ENCODE peak calls at places on chromosome 12, in four cellular contexts. Z, D, K and C are unnamed samples.

GRCh38 chr12:14281539-14281938 is 83.9 kb upstream of the ATF7IP start:
- DNase-seq in Z (no peak), D (no peak), K (no peak), C (no peak)

GRCh38 chr12:122018457-122018856 is 3.2 kb upstream of the BCL7A start:
- DNase-seq in Z (no peak), D (no peak), K (no peak), C (no peak)

GRCh38 chr12:41289461-41289860 is 101.3 kb downstream of the PDZRN4 start:
- DNase-seq in Z (no peak), D (no peak), K (no peak), C (no peak)

GRCh38 chr12:6861391-6861790 is 5.9 kb upstream of the TPI1 start:
- DNase-seq in Z (no peak), D (no peak), K (no peak), C (no peak)

GRCh38 chr12:100427078-100427477 is 46.6 kb upstream of the NR1H4 start:
- DNase-seq in Z (peak; percentile 14), D (peak; percentile 44), K (no peak), C (peak; percentile 69)

GRCh38 chr12:17381211-17381610 is 708.8 kb downstream of the RERGL start:
- DNase-seq in Z (no peak), D (no peak), K (no peak), C (no peak)

GRCh38 chr12:119642986-119643385 is 24.9 kb upstream of the PRKAB1 start:
- DNase-seq in Z (no peak), D (no peak), K (no peak), C (no peak)

GRCh38 chr12:116133609-116134214 is 143.8 kb downstream of the MED13L start:
- DNase-seq in Z (no peak), D (no peak), K (no peak), C (no peak)

GRCh38 chr12:114683709-114684097 is 272 bp downstream of the TBX3 start:
- DNase-seq in Z (no peak), D (no peak), K (no peak), C (no peak)

DNA sequence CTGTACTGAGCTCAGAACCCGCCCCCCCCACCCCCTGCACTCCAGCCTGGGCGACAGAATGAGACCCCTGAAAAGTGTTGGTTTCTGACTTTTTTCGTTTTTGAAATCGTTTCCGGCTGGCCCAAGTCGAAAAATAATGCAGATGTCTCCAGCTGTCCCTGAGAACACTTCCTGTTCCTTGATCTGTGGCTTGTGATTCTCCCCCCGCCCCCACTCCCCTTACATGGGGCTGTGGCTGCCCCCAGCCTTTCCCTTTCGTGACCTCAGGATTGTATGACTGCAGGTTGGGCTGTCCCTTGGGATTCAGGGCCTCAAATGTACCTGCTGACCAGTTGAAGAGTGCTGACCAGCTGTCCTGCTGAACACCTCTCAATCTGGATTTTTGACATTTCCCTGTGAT is 34.1 kb downstream of the NOC4L start:
- DNase-seq in Z (no peak), D (no peak), K (peak; percentile 60), C (no peak)
- H3K4me3 ChIP-seq in Z (no peak overlapping the region), D (no peak overlapping the region), K (no peak overlapping the region), C (no peak overlapping the region)

DNA sequence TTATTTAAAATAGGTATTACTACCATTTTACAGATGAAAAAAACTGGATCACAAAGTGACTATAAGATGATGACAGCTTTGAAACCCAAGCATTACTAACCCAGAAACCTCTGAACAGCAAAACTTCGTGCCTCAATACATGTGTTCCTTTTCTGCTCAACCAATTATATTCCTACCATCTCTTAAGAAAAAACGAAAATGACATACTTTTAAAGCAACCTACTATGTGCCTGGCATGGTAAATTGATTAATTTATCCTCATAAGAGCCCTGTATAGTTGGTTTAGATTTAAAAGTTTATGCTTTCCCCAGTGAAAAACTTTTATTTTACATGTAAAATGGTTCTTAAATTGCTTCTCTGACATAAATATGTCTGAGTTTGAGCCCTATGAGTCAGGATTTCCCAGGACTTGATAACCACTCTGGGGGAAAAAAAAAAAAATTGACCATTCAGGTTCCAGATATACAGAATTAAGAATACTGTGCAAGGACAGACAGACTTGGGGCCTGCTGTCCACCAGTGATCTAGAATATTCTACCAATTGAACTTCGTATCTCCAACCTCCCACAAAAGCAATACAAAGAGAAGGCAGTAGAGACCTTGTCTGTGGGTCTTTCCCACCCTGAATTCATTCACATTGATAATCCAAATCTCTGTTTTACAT is 4.3 kb downstream of the SINHCAF start:
- DNase-seq in Z (no peak), D (no peak), K (no peak), C (no peak)
- H3K4me3 ChIP-seq in Z (no peak overlapping the region), D (no peak overlapping the region), K (peak overlapping the region; percentile 94), C (no peak overlapping the region)

GRCh38 chr12:2582631-2583616 is 211.8 kb upstream of the FKBP4 start:
- DNase-seq in Z (no peak), D (peak; percentile 50), K (peak; percentile 68), C (no peak)
- H3K4me3 ChIP-seq in Z (peak overlapping the region; percentile 32), D (no peak overlapping the region), K (no peak overlapping the region), C (no peak overlapping the region)

DNA sequence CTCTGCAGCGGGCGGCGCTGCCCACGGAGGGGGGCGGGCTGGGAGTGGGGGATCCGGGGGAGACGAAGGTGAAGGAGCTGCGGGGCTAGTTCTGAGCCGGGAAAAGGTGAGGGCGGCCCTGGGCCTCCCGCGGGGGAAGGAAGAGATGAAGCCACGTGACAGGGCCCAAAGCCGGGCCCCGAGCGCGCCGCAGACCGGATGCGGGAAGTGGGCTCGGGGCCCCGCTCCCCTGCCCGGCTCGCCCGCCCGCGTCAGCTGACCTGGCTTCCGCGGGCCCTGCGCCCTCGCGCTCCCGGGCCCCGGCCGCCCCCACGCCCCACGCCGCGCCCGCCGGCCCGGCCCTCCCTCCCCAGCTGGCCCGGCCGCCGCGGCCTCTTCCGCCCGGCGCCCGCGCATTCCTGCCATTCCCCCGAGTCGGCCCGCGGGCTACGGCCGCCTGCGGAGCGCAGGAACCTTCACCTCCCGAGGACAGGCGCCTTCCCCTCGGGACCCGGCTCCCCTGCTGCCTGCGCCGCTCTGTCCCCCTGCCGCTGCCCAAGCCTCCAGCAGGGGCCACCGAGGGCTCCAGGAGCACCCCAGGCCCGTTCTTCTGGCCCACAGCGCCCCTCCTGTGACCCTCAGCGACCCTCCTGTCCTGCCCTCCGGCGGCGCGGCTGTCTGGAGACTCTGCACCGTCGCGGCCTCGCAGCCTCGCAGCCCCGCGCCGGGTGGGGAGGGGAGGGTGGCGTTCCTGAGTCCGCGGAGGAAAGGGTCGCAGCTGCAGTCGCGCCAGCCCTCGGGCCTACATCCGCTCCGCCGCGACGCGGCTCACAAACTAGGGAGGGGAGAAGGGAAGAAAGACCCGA is 20.4 kb downstream of the NINJ2 start:
- DNase-seq in Z (no peak), D (peak; percentile 75), K (peak; percentile 94), C (no peak)
- H3K4me3 ChIP-seq in Z (peak overlapping the region; percentile 60), D (peak overlapping the region; percentile 60), K (peak overlapping the region; percentile 66), C (peak overlapping the region; percentile 48)

GRCh38 chr12:54217774-54218221 is 29.0 kb upstream of the SMUG1 start:
- DNase-seq in Z (no peak), D (no peak), K (peak; percentile 80), C (no peak)
- H3K4me3 ChIP-seq in Z (peak overlapping the region; percentile 40), D (peak overlapping the region; percentile 57), K (peak overlapping the region; percentile 41), C (peak overlapping the region; percentile 33)

DNA sequence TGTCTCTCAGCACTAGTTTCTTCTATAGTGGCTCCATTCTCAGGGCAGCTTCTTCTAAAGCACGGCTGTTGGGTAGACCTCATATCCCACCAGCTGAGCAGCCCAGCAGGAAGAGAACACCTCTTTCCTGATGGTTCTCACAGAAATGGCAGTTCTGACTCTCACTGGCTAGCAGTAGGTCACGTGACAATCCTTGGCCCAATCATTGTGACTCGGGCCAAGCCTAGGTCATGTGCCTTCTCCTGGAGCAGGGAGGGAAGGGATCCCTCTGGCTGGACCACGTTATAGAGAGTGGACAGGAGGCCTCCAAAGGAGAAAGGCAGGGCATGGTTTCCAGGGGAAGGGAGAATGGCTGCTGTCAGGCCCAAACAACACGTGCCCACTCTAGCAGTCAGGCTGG is 149.1 kb downstream of the AACS start:
- DNase-seq in Z (no peak), D (no peak), K (no peak), C (no peak)
- H3K4me3 ChIP-seq in Z (no peak overlapping the region), D (no peak overlapping the region), K (no peak overlapping the region), C (no peak overlapping the region)

GRCh38 chr12:124411291-124411878 is 116.5 kb downstream of the RFLNA start:
- DNase-seq in Z (peak; percentile 63), D (peak; percentile 96), K (no peak), C (peak; percentile 76)

GRCh38 chr12:124408822-124409517 is 114.1 kb downstream of the RFLNA start:
- DNase-seq in Z (no peak), D (no peak), K (no peak), C (no peak)

GRCh38 chr12:124411953-124412645 is 117.2 kb downstream of the RFLNA start:
- DNase-seq in Z (no peak), D (no peak), K (no peak), C (no peak)

GRCh38 chr12:124412646-124413015 is 117.7 kb downstream of the RFLNA start:
- DNase-seq in Z (no peak), D (no peak), K (no peak), C (no peak)

DNA sequence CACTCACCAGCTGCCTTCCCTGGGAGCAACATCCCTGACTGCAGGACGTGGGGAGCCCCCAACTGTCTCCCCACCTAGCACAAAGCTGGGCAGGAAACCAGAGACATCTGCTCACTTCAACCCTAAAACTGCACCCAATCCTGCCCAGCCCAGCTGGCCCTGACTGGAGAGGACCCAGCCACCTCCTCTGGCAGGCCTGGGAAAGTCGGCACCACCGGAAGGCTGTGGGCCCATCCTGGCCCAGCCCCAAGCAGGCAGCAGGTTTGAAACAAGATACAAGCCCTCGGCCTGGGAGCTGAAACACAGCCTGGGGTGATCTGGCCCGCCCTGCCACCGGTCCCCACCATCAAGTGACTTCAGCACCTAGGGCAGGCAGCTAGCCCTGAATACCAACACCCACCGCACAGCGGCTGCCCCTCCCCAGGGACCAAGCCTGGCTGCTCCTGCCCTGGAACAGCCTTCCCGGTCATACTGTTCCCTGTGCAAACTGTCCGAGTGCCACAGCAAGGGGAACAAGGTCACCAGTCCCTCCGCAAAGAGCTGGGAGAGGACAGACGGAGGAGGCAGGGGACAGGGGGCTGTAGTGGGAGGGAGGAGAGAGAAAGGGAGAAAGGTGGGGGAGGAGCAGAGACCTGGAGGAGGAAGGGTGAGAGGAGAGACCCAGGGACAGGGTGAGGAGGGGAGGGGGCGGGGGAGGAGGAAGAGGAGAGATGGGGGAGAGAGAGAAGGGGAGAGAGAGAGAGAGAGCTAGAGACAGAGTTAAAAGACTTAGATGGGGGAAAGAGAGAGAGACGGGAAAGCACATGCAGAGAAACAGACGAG is 115.7 kb downstream of the RFLNA start:
- DNase-seq in Z (no peak), D (no peak), K (no peak), C (no peak)
- H3K4me3 ChIP-seq in Z (no peak overlapping the region), D (no peak overlapping the region), K (no peak overlapping the region), C (no peak overlapping the region)